ENCODE peak calls at places on chromosomes 3 and 15, in eight cellular contexts. R, J, K, L, Q, H, F and Z are unnamed samples.

GRCh38 chr3:42756681-42757213 is 16.3 kb downstream of the CCDC13 start:
- DNase-seq in R (no peak), J (no peak), K (no peak), L (no peak), Q (no peak), H (no peak), F (no peak), Z (no peak)

GRCh38 chr15:60569596-60569995 is 90.7 kb upstream of the ICE2 start:
- DNase-seq in R (no peak), J (no peak), K (no peak), L (no peak), Q (no peak), H (no peak), F (no peak), Z (no peak)

GRCh38 chr15:37045859-37046318 is 54.5 kb downstream of the MEIS2 start:
- DNase-seq in R (no peak), J (no peak), K (no peak), L (no peak), Q (no peak), H (no peak), F (no peak), Z (no peak)

GRCh38 chr3:73379465-73379864 is 245.3 kb downstream of the PDZRN3 start:
- DNase-seq in R (no peak), J (no peak), K (no peak), L (no peak), Q (no peak), H (no peak), F (no peak), Z (no peak)

GRCh38 chr3:105809204-105809893 is 59.5 kb downstream of the CBLB start:
- DNase-seq in R (no peak), J (no peak), K (no peak), L (no peak), Q (no peak), H (no peak), F (no peak), Z (no peak)

GRCh38 chr3:39064646-39065045 is 12.8 kb downstream of the WDR48 start:
- DNase-seq in R (no peak), J (no peak), K (no peak), L (no peak), Q (no peak), H (no peak), F (no peak), Z (no peak)

GRCh38 chr3:25505581-25505980 is 77.5 kb downstream of the RARB start:
- DNase-seq in R (no peak), J (no peak), K (no peak), L (no peak), Q (no peak), H (no peak), F (no peak), Z (no peak)

GRCh38 chr15:76642671-76643070 is 262.5 kb downstream of the SCAPER start:
- DNase-seq in R (no peak), J (no peak), K (peak; percentile 5), L (no peak), Q (no peak), H (no peak), F (no peak), Z (no peak)

GRCh38 chr15:61762682-61763081 is 297.6 kb downstream of the VPS13C start:
- DNase-seq in R (peak; percentile 62), J (no peak), K (peak; percentile 29), L (no peak), Q (no peak), H (no peak), F (no peak), Z (no peak)

GRCh38 chr15:48144889-48145288 is 24.1 kb downstream of the SLC24A5 start:
- DNase-seq in R (no peak), J (no peak), K (no peak), L (no peak), Q (peak; percentile 23), H (no peak), F (no peak), Z (no peak)

GRCh38 chr3:142072851-142073250 is 76.5 kb downstream of the TFDP2 start:
- DNase-seq in R (no peak), J (no peak), K (no peak), L (no peak), Q (no peak), H (no peak), F (no peak), Z (no peak)

GRCh38 chr15:25954398-25954797 is 91.3 kb upstream of the ATP10A start:
- DNase-seq in R (no peak), J (no peak), K (no peak), L (peak; percentile 36), Q (no peak), H (no peak), F (no peak), Z (no peak)

GRCh38 chr3:180827171-180827570 is 85.3 kb upstream of the FXR1 start:
- DNase-seq in R (no peak), J (no peak), K (no peak), L (no peak), Q (no peak), H (no peak), F (no peak), Z (no peak)

GRCh38 chr15:98384328-98385029 is 263.9 kb upstream of the IGF1R start:
- DNase-seq in R (no peak), J (no peak), K (no peak), L (no peak), Q (no peak), H (no peak), F (no peak), Z (no peak)

GRCh38 chr3:42732196-42732828 is 29.7 kb upstream of the HHATL start:
- DNase-seq in R (no peak), J (no peak), K (no peak), L (peak; percentile 13), Q (no peak), H (peak; percentile 43), F (peak; percentile 35), Z (no peak)

GRCh38 chr3:138479355-138479964 is 45.0 kb downstream of the ESYT3 start:
- DNase-seq in R (peak; percentile 58), J (no peak), K (peak; percentile 42), L (no peak), Q (peak; percentile 61), H (peak; percentile 79), F (peak; percentile 60), Z (no peak)

GRCh38 chr3:14460342-14461005 is 58.1 kb downstream of the SLC6A6 start:
- DNase-seq in R (no peak), J (peak; percentile 59), K (no peak), L (no peak), Q (peak; percentile 95), H (peak; percentile 50), F (no peak), Z (no peak)

GRCh38 chr3:9342696-9343095 is 20.2 kb upstream of the THUMPD3 start:
- DNase-seq in R (no peak), J (no peak), K (no peak), L (no peak), Q (no peak), H (no peak), F (no peak), Z (no peak)

GRCh38 chr3:162143181-162143580 is 646.6 kb downstream of the OTOL1 start:
- DNase-seq in R (peak; percentile 64), J (no peak), K (peak; percentile 4), L (no peak), Q (no peak), H (no peak), F (no peak), Z (no peak)

GRCh38 chr15:39404767-39405173 is 176.1 kb upstream of the THBS1 start:
- DNase-seq in R (peak; percentile 98), J (no peak), K (peak; percentile 97), L (no peak), Q (peak; percentile 79), H (no peak), F (no peak), Z (no peak)

GRCh38 chr3:15646924-15647511 is 45.5 kb downstream of the BTD start:
- DNase-seq in R (peak; percentile 93), J (no peak), K (peak; percentile 95), L (no peak), Q (peak; percentile 99), H (no peak), F (no peak), Z (no peak)

DNA sequence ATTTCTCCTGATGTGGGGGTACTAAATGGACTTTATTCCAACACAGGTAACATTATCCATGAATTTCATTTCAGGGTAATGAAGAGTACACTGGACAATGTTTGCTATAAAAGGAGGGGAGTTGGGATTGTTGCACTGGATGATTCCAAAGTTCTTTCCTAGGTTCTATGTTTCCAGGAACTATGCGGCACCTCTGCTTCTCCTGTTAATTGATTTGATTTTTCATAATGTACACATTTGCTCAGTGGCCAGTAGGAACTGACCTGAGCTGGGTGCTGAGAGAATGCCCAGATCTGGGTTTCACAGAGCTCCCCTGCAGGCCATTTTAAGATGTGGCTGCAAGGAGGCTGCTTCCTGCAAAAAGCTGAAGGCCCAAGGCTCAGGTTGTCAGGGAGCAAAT is 171.7 kb downstream of the KLF13 start:
- DNase-seq in R (no peak), J (no peak), K (no peak), L (no peak), Q (no peak), H (no peak), F (no peak), Z (no peak)
- TF ChIP-seq CTCF in R (no peak), J (no peak), K (no peak), L (no peak), Q (no peak), H (no peak), F (no peak), Z (no peak)

GRCh38 chr3:68018275-68018674 is 363.9 kb upstream of the SUCLG2 start:
- DNase-seq in R (no peak), J (no peak), K (no peak), L (no peak), Q (no peak), H (no peak), F (no peak), Z (no peak)

GRCh38 chr3:68017069-68017468 is 362.7 kb upstream of the SUCLG2 start:
- DNase-seq in R (peak; percentile 9), J (no peak), K (peak; percentile 3), L (no peak), Q (no peak), H (no peak), F (no peak), Z (no peak)
- TF ChIP-seq CTCF in R (peak; percentile 11), J (no peak), K (peak; percentile 8), L (no peak), Q (no peak), H (no peak), F (no peak), Z (no peak)

DNA sequence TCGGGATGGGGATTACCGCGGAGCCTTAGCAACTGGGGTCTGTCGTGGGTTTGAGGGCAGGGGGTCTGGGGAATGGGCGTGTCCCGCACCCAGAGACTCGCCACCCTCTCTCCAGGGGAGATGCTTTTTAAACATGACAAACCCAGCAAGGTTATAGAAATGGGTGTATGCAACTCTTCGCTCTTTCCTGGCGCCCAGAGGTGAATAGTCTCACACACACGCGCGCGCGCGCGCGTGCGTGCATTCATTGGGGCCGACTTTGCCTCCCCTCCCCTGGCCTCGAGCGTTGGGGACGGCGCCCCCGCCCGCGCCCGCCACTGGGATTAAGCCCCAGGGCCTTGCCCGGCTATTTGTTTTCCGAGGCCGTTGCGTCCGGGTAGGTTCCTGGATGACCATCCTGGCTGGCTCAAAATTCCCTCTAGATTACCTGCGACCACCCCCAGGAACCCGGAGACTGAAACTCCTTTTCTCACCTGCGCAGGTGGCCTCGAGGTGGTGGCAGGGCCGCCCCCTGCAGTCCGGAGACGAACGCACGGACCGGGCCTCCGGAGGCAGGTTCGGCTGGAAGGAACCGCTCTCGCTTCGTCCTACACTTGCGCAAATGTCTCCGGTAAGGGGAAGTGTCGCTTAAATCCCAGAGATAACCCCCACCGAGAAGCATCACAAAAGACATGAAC is 777 bp downstream of the GPR160 start:
- DNase-seq in R (peak; percentile 7), J (peak; percentile 77), K (no peak), L (peak; percentile 65), Q (no peak), H (peak; percentile 79), F (no peak), Z (no peak)
- TF ChIP-seq CTCF in R (no peak), J (no peak), K (peak; percentile 20), L (no peak), Q (no peak), H (peak; percentile 55), F (peak; percentile 34), Z (no peak)

GRCh38 chr3:30751610-30752299 is 142.7 kb downstream of the GADL1 start:
- DNase-seq in R (peak; percentile 21), J (peak; percentile 40), K (peak; percentile 24), L (peak; percentile 76), Q (peak; percentile 64), H (peak; percentile 27), F (peak; percentile 48), Z (no peak)
- TF ChIP-seq CTCF in R (peak; percentile 15), J (no peak), K (peak; percentile 12), L (peak; percentile 55), Q (no peak), H (no peak), F (peak; percentile 53), Z (no peak)